ENCODE peak calls at places on chromosome 18, in eight cellular contexts. N, Q, C, P, K, B, U and Z are unnamed samples.
A peak's percentile ranks its signal among the peaks of the same experiment; 100 is the strongest.

GRCh38 chr18:27763936-27764335 is 413.0 kb downstream of the CDH2 start:
- DNase-seq in N (no peak), Q (no peak), C (no peak), P (peak; percentile 26), K (no peak), B (no peak), U (no peak), Z (no peak)

GRCh38 chr18:72444756-72445155 is 99.4 kb downstream of the CBLN2 start:
- DNase-seq in N (no peak), Q (no peak), C (no peak), P (no peak), K (no peak), B (peak; percentile 68), U (no peak), Z (no peak)

GRCh38 chr18:1483386-1483785 is 578.7 kb downstream of the ADCYAP1 start:
- DNase-seq in N (no peak), Q (peak; percentile 64), C (no peak), P (peak; percentile 15), K (no peak), B (no peak), U (no peak), Z (no peak)

GRCh38 chr18:5632041-5632440 is 88.2 kb upstream of the EPB41L3 start:
- DNase-seq in N (no peak), Q (no peak), C (no peak), P (no peak), K (no peak), B (no peak), U (no peak), Z (no peak)

GRCh38 chr18:68177807-68178702 is 536.9 kb downstream of the TMX3 start:
- DNase-seq in N (no peak), Q (peak; percentile 94), C (peak; percentile 97), P (peak; percentile 55), K (peak; percentile 37), B (no peak), U (no peak), Z (no peak)

GRCh38 chr18:39523281-39523680 is 1957.7 kb upstream of the CELF4 start:
- DNase-seq in N (no peak), Q (peak; percentile 34), C (peak; percentile 3), P (peak; percentile 42), K (peak; percentile 69), B (no peak), U (no peak), Z (no peak)

GRCh38 chr18:23504720-23505119 is 1.4 kb downstream of the RMC1 start:
- DNase-seq in N (no peak), Q (no peak), C (no peak), P (no peak), K (peak; percentile 28), B (no peak), U (no peak), Z (no peak)

GRCh38 chr18:3710712-3711269 is 260.8 kb downstream of the TGIF1 start:
- DNase-seq in N (peak; percentile 55), Q (no peak), C (no peak), P (no peak), K (peak; percentile 43), B (no peak), U (no peak), Z (no peak)

GRCh38 chr18:26865557-26865956 is at the start of gene AQP4:
- DNase-seq in N (no peak), Q (no peak), C (no peak), P (no peak), K (no peak), B (peak; percentile 62), U (no peak), Z (no peak)